ENCODE peak calls at places on chromosomes 4 and X, in seven cellular contexts. One of them, this sample, is unnamed. For H3K36me3, the result is how much of the 10 kb centered on the place peaks cover.

GRCh38 chrX:29237972-29238371 is 650.7 kb downstream of the IL1RAPL1 start:
- DNase-seq in cardiac muscle cell: no peak
- DNase-seq in K562: no peak
- DNase-seq in left ventricle myocardium inferior: no peak
- DNase-seq in fibroblast of lung: no peak
- DNase-seq in prostate gland: no peak
- DNase-seq in colonic mucosa: no peak
- DNase-seq in this sample: no peak

GRCh38 chrX:1027133-1027532 is 185.3 kb downstream of the CRLF2 start:
- DNase-seq in left ventricle myocardium inferior: no peak
- DNase-seq in cardiac muscle cell: no peak
- DNase-seq in K562: no peak
- DNase-seq in fibroblast of lung: no peak
- DNase-seq in colonic mucosa: no peak
- DNase-seq in prostate gland: no peak
- DNase-seq in this sample: no peak

GRCh38 chr4:189301692-189302091 is 639.0 kb upstream of the FRG1 start:
- DNase-seq in K562: no peak
- DNase-seq in left ventricle myocardium inferior: no peak
- DNase-seq in colonic mucosa: no peak
- DNase-seq in cardiac muscle cell: no peak
- DNase-seq in prostate gland: no peak
- DNase-seq in fibroblast of lung: no peak
- DNase-seq in this sample: no peak

GRCh38 chrX:110853610-110854009 is 58.0 kb upstream of the CHRDL1 start:
- DNase-seq in K562: no peak
- DNase-seq in cardiac muscle cell: peak
- DNase-seq in colonic mucosa: no peak
- DNase-seq in left ventricle myocardium inferior: no peak
- DNase-seq in fibroblast of lung: peak
- DNase-seq in prostate gland: peak
- DNase-seq in this sample: peak

GRCh38 chr4:176032454-176032853 is 33.2 kb upstream of the WDR17 start:
- DNase-seq in colonic mucosa: no peak
- DNase-seq in left ventricle myocardium inferior: no peak
- DNase-seq in fibroblast of lung: no peak
- DNase-seq in prostate gland: no peak
- DNase-seq in cardiac muscle cell: no peak
- DNase-seq in K562: no peak
- DNase-seq in this sample: no peak

GRCh38 chrX:11913001-11913400 is 155.0 kb downstream of the MSL3 start:
- DNase-seq in cardiac muscle cell: peak
- DNase-seq in prostate gland: no peak
- DNase-seq in left ventricle myocardium inferior: no peak
- DNase-seq in K562: no peak
- DNase-seq in colonic mucosa: no peak
- DNase-seq in fibroblast of lung: no peak
- DNase-seq in this sample: no peak

GRCh38 chrX:71440401-71440800 is 74.2 kb downstream of the TAF1 start:
- DNase-seq in colonic mucosa: no peak
- DNase-seq in prostate gland: no peak
- DNase-seq in K562: no peak
- DNase-seq in cardiac muscle cell: no peak
- DNase-seq in fibroblast of lung: no peak
- DNase-seq in left ventricle myocardium inferior: no peak
- DNase-seq in this sample: no peak

GRCh38 chrX:24777660-24778059 is 83.9 kb downstream of the POLA1 start:
- DNase-seq in colonic mucosa: no peak
- DNase-seq in fibroblast of lung: no peak
- DNase-seq in left ventricle myocardium inferior: no peak
- DNase-seq in cardiac muscle cell: no peak
- DNase-seq in K562: no peak
- DNase-seq in prostate gland: no peak
- DNase-seq in this sample: no peak

GRCh38 chr4:22462693-22463092 is 53.2 kb downstream of the ADGRA3 start:
- DNase-seq in left ventricle myocardium inferior: no peak
- DNase-seq in fibroblast of lung: no peak
- DNase-seq in K562: no peak
- DNase-seq in cardiac muscle cell: no peak
- DNase-seq in colonic mucosa: no peak
- DNase-seq in prostate gland: no peak
- DNase-seq in this sample: peak

GRCh38 chr4:186698028-186698427 is 25.6 kb downstream of the FAT1 start:
- DNase-seq in prostate gland: no peak
- DNase-seq in fibroblast of lung: no peak
- DNase-seq in K562: no peak
- DNase-seq in colonic mucosa: no peak
- DNase-seq in left ventricle myocardium inferior: no peak
- DNase-seq in cardiac muscle cell: no peak
- DNase-seq in this sample: no peak

GRCh38 chr4:25030283-25031076 is at the start of gene LGI2:
- DNase-seq in fibroblast of lung: no peak
- DNase-seq in prostate gland: no peak
- DNase-seq in left ventricle myocardium inferior: peak
- DNase-seq in colonic mucosa: peak
- DNase-seq in cardiac muscle cell: peak
- DNase-seq in K562: peak
- DNase-seq in this sample: peak

GRCh38 chr4:134958862-134959261 is 757.3 kb upstream of the PABPC4L start:
- DNase-seq in prostate gland: no peak
- DNase-seq in K562: no peak
- DNase-seq in cardiac muscle cell: no peak
- DNase-seq in colonic mucosa: no peak
- DNase-seq in left ventricle myocardium inferior: no peak
- DNase-seq in fibroblast of lung: no peak
- DNase-seq in this sample: no peak

GRCh38 chrX:11648705-11649519 is 16.8 kb downstream of the ARHGAP6 start:
- DNase-seq in cardiac muscle cell: no peak
- DNase-seq in left ventricle myocardium inferior: no peak
- DNase-seq in fibroblast of lung: no peak
- DNase-seq in colonic mucosa: no peak
- DNase-seq in prostate gland: no peak
- DNase-seq in K562: no peak
- DNase-seq in this sample: no peak

GRCh38 chr4:77120888-77121508 is 36.0 kb upstream of the CCNG2 start:
- DNase-seq in fibroblast of lung: peak
- DNase-seq in K562: peak
- DNase-seq in left ventricle myocardium inferior: no peak
- DNase-seq in colonic mucosa: no peak
- DNase-seq in prostate gland: no peak
- DNase-seq in cardiac muscle cell: no peak
- DNase-seq in this sample: no peak

GRCh38 chrX:10017866-10018265 is 50.7 kb downstream of the CLDN34 start:
- DNase-seq in colonic mucosa: peak
- DNase-seq in K562: no peak
- DNase-seq in cardiac muscle cell: peak
- DNase-seq in fibroblast of lung: peak
- DNase-seq in prostate gland: peak
- DNase-seq in left ventricle myocardium inferior: no peak
- DNase-seq in this sample: no peak

GRCh38 chr4:182576609-182577289 is 333.5 kb downstream of the TENM3 start:
- DNase-seq in fibroblast of lung: no peak
- DNase-seq in prostate gland: no peak
- DNase-seq in colonic mucosa: no peak
- DNase-seq in left ventricle myocardium inferior: no peak
- DNase-seq in K562: no peak
- DNase-seq in cardiac muscle cell: no peak
- DNase-seq in this sample: peak

GRCh38 chrX:126770179-126770578 is 49.4 kb upstream of the PRR32 start:
- DNase-seq in K562: peak
- DNase-seq in cardiac muscle cell: no peak
- DNase-seq in prostate gland: no peak
- DNase-seq in fibroblast of lung: no peak
- DNase-seq in left ventricle myocardium inferior: no peak
- DNase-seq in colonic mucosa: no peak
- DNase-seq in this sample: peak

GRCh38 chrX:102517331-102517730 is 792 bp upstream of the TMSB15A start:
- DNase-seq in cardiac muscle cell: peak
- DNase-seq in colonic mucosa: no peak
- DNase-seq in fibroblast of lung: peak
- DNase-seq in left ventricle myocardium inferior: no peak
- DNase-seq in K562: no peak
- DNase-seq in prostate gland: no peak
- DNase-seq in this sample: no peak

DNA sequence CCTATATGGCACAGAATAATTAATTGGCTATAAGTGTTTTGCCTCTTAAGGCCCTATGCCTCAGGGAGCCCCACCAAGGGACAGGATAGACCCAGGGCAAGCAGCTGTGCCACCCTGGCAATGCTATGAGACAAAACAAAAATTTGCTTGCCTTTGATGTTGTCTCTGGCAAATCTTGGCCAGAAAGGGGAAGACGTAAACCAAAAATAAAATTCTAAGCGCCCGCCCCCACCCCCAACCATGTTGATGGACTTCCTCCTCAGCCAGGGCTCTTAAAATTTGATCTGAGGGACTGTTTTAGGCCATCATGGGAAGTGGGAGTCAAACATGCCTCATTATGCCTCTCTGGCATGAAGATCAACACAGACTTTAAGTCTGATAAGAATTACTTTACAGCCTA is 130.5 kb upstream of the APOOL start:
- DNase-seq in K562: no peak
- DNase-seq in left ventricle myocardium inferior: no peak
- DNase-seq in colonic mucosa: no peak
- DNase-seq in prostate gland: no peak
- DNase-seq in cardiac muscle cell: no peak
- DNase-seq in fibroblast of lung: no peak
- DNase-seq in this sample: no peak
- H3K27ac ChIP-seq in K562: no peak
- H3K27ac ChIP-seq in left ventricle myocardium inferior: no peak
- H3K27ac ChIP-seq in colonic mucosa: no peak
- H3K27ac ChIP-seq in prostate gland: no peak
- H3K27ac ChIP-seq in cardiac muscle cell: no peak
- H3K27ac ChIP-seq in fibroblast of lung: no peak
- H3K27ac ChIP-seq in this sample: no peak

GRCh38 chr4:13860126-13860525 is 232.6 kb upstream of the BOD1L1 start:
- DNase-seq in K562: no peak
- DNase-seq in left ventricle myocardium inferior: no peak
- DNase-seq in cardiac muscle cell: peak
- DNase-seq in colonic mucosa: no peak
- DNase-seq in prostate gland: no peak
- DNase-seq in fibroblast of lung: no peak
- DNase-seq in this sample: no peak
- TF ChIP-seq CTCF in K562: no peak
- TF ChIP-seq CTCF in left ventricle myocardium inferior: peak
- TF ChIP-seq CTCF in cardiac muscle cell: peak
- TF ChIP-seq CTCF in colonic mucosa: no peak
- TF ChIP-seq CTCF in prostate gland: no peak
- TF ChIP-seq CTCF in fibroblast of lung: no peak
- TF ChIP-seq CTCF in this sample: peak

GRCh38 chr4:3522651-3523050 is 9.6 kb downstream of the LRPAP1 start:
- DNase-seq in fibroblast of lung: no peak
- DNase-seq in K562: no peak
- DNase-seq in left ventricle myocardium inferior: no peak
- DNase-seq in colonic mucosa: no peak
- DNase-seq in prostate gland: no peak
- DNase-seq in cardiac muscle cell: no peak
- DNase-seq in this sample: no peak

GRCh38 chr4:3523146-3523627 is 9.0 kb downstream of the LRPAP1 start:
- DNase-seq in prostate gland: no peak
- DNase-seq in colonic mucosa: no peak
- DNase-seq in left ventricle myocardium inferior: no peak
- DNase-seq in cardiac muscle cell: no peak
- DNase-seq in fibroblast of lung: no peak
- DNase-seq in K562: no peak
- DNase-seq in this sample: no peak

GRCh38 chr4:3520796-3521600 is 11.2 kb downstream of the LRPAP1 start:
- DNase-seq in prostate gland: no peak
- DNase-seq in fibroblast of lung: no peak
- DNase-seq in cardiac muscle cell: no peak
- DNase-seq in K562: no peak
- DNase-seq in left ventricle myocardium inferior: no peak
- DNase-seq in colonic mucosa: no peak
- DNase-seq in this sample: no peak

GRCh38 chr4:3521621-3522325 is 10.4 kb downstream of the LRPAP1 start:
- DNase-seq in colonic mucosa: no peak
- DNase-seq in cardiac muscle cell: no peak
- DNase-seq in fibroblast of lung: no peak
- DNase-seq in K562: no peak
- DNase-seq in left ventricle myocardium inferior: peak
- DNase-seq in prostate gland: no peak
- DNase-seq in this sample: no peak

GRCh38 chr4:3522326-3522640 is 9.9 kb downstream of the LRPAP1 start:
- DNase-seq in K562: no peak
- DNase-seq in cardiac muscle cell: no peak
- DNase-seq in fibroblast of lung: no peak
- DNase-seq in left ventricle myocardium inferior: no peak
- DNase-seq in prostate gland: no peak
- DNase-seq in colonic mucosa: no peak
- DNase-seq in this sample: no peak
- H3K36me3 ChIP-seq in K562: half or more
- H3K36me3 ChIP-seq in cardiac muscle cell: under half
- H3K36me3 ChIP-seq in fibroblast of lung: under half
- H3K36me3 ChIP-seq in left ventricle myocardium inferior: half or more
- H3K36me3 ChIP-seq in prostate gland: under half
- H3K36me3 ChIP-seq in colonic mucosa: under half
- H3K36me3 ChIP-seq in this sample: half or more

GRCh38 chr4:7206856-7207567 is 14.7 kb downstream of the SORCS2 start:
- DNase-seq in left ventricle myocardium inferior: peak
- DNase-seq in cardiac muscle cell: peak
- DNase-seq in colonic mucosa: peak
- DNase-seq in prostate gland: peak
- DNase-seq in fibroblast of lung: peak
- DNase-seq in K562: peak
- DNase-seq in this sample: peak
- H3K27ac ChIP-seq in left ventricle myocardium inferior: peak
- H3K27ac ChIP-seq in cardiac muscle cell: no peak
- H3K27ac ChIP-seq in colonic mucosa: peak
- H3K27ac ChIP-seq in prostate gland: peak
- H3K27ac ChIP-seq in fibroblast of lung: peak
- H3K27ac ChIP-seq in K562: no peak
- H3K27ac ChIP-seq in this sample: peak

GRCh38 chrX:138853936-138854335 is 142.4 kb upstream of the FGF13 start:
- DNase-seq in fibroblast of lung: no peak
- DNase-seq in prostate gland: no peak
- DNase-seq in left ventricle myocardium inferior: no peak
- DNase-seq in colonic mucosa: no peak
- DNase-seq in cardiac muscle cell: no peak
- DNase-seq in K562: no peak
- DNase-seq in this sample: no peak

GRCh38 chrX:138858946-138859345 is 147.4 kb upstream of the FGF13 start:
- DNase-seq in K562: no peak
- DNase-seq in colonic mucosa: no peak
- DNase-seq in prostate gland: no peak
- DNase-seq in cardiac muscle cell: peak
- DNase-seq in fibroblast of lung: no peak
- DNase-seq in left ventricle myocardium inferior: no peak
- DNase-seq in this sample: no peak

GRCh38 chrX:138859421-138859820 is 147.9 kb upstream of the FGF13 start:
- DNase-seq in left ventricle myocardium inferior: no peak
- DNase-seq in cardiac muscle cell: no peak
- DNase-seq in K562: no peak
- DNase-seq in fibroblast of lung: peak
- DNase-seq in colonic mucosa: no peak
- DNase-seq in prostate gland: no peak
- DNase-seq in this sample: no peak

GRCh38 chrX:138856881-138857280 is 145.4 kb upstream of the FGF13 start:
- DNase-seq in fibroblast of lung: no peak
- DNase-seq in colonic mucosa: no peak
- DNase-seq in cardiac muscle cell: no peak
- DNase-seq in prostate gland: no peak
- DNase-seq in left ventricle myocardium inferior: no peak
- DNase-seq in K562: no peak
- DNase-seq in this sample: no peak

GRCh38 chrX:138858438-138858837 is 146.9 kb upstream of the FGF13 start:
- DNase-seq in fibroblast of lung: peak
- DNase-seq in left ventricle myocardium inferior: no peak
- DNase-seq in colonic mucosa: no peak
- DNase-seq in cardiac muscle cell: peak
- DNase-seq in prostate gland: no peak
- DNase-seq in K562: peak
- DNase-seq in this sample: no peak
- TF ChIP-seq CTCF in fibroblast of lung: no peak
- TF ChIP-seq CTCF in left ventricle myocardium inferior: no peak
- TF ChIP-seq CTCF in colonic mucosa: no peak
- TF ChIP-seq CTCF in cardiac muscle cell: no peak
- TF ChIP-seq CTCF in prostate gland: no peak
- TF ChIP-seq CTCF in K562: no peak
- TF ChIP-seq CTCF in this sample: no peak